ENCODE peak calls at places on chromosome 1, in five cellular contexts. J is T-helper 2 cell, T is HTR-8/SVneo, G is DMS 273 treated with DMSO at 0.1 percent for 48 hours, N is dorsolateral prefrontal cortex. U is an unnamed sample.

GRCh38 chr1:229058111-229058551 is 212.8 kb upstream of the RAB4A start:
- DNase-seq in J (no peak), T (no peak), G (no peak), N (no peak), U (peak; percentile 8)

GRCh38 chr1:204072951-204073836 is at the start of gene SOX13:
- DNase-seq in J (no peak), T (peak; percentile 89), G (no peak), N (peak; percentile 87), U (no peak)

GRCh38 chr1:42758641-42759040 is 8.2 kb downstream of the P3H1 start:
- DNase-seq in J (no peak), T (no peak), G (no peak), N (no peak), U (no peak)

GRCh38 chr1:151619489-151620093 is 7.7 kb downstream of the SNX27 start:
- DNase-seq in J (no peak), T (no peak), G (no peak), N (no peak), U (no peak)

GRCh38 chr1:118264326-118264725 is 79.3 kb upstream of the SPAG17 start:
- DNase-seq in J (no peak), T (no peak), G (no peak), N (no peak), U (no peak)

GRCh38 chr1:206503591-206504362 is 3.6 kb upstream of the RASSF5 start:
- DNase-seq in J (no peak), T (peak; percentile 70), G (no peak), N (no peak), U (no peak)

GRCh38 chr1:230684998-230685397 is 28.9 kb downstream of the AGT start:
- DNase-seq in J (no peak), T (no peak), G (no peak), N (no peak), U (no peak)

GRCh38 chr1:176692431-176692830 is 229.5 kb downstream of the PAPPA2 start:
- DNase-seq in J (no peak), T (no peak), G (peak; percentile 61), N (peak; percentile 54), U (no peak)

GRCh38 chr1:51344602-51345299 is 14.4 kb upstream of the TTC39A start:
- DNase-seq in J (no peak), T (no peak), G (no peak), N (no peak), U (no peak)

U was measured in CD8-positive, alpha-beta memory T cell.